ENCODE peak calls at places on chromosomes 12 and 14, in five cellular contexts. V, C, U, G and L are unnamed samples.

GRCh38 chr12:93824514-93825500 is 147.6 kb downstream of the CRADD start:
- DNase-seq in V (no peak), C (no peak), U (no peak), G (peak), L (peak)

GRCh38 chr12:124497658-124498057 is 69.8 kb downstream of the NCOR2 start:
- DNase-seq in V (no peak), C (no peak), U (peak), G (peak), L (peak)

GRCh38 chr14:24270537-24271133 is 762 bp downstream of the RABGGTA start:
- DNase-seq in V (no peak), C (no peak), U (no peak), G (no peak), L (no peak)

GRCh38 chr12:106586535-106586802 is 3.7 kb downstream of the RFX4 start:
- DNase-seq in V (no peak), C (no peak), U (no peak), G (no peak), L (no peak)

GRCh38 chr14:65169351-65169750 is 67.0 kb upstream of the MAX start:
- DNase-seq in V (peak), C (no peak), U (peak), G (peak), L (peak)

GRCh38 chr12:56267443-56268071 is 815 bp downstream of the COQ10A start:
- DNase-seq in V (no peak), C (no peak), U (no peak), G (no peak), L (no peak)

GRCh38 chr12:104063712-104064030 is 660 bp upstream of the HCFC2 start:
- DNase-seq in V (no peak), C (no peak), U (no peak), G (peak), L (peak)

GRCh38 chr14:20680843-20681347 is 3.5 kb upstream of the RNASE4 start:
- DNase-seq in V (no peak), C (peak), U (no peak), G (peak), L (no peak)

GRCh38 chr12:91778938-91779400 is 366.7 kb downstream of the BTG1 start:
- DNase-seq in V (peak), C (peak), U (peak), G (peak), L (peak)

GRCh38 chr12:113645183-113645582 is 173.5 kb upstream of the LHX5 start:
- DNase-seq in V (no peak), C (no peak), U (no peak), G (no peak), L (no peak)

GRCh38 chr12:113650476-113650875 is 178.8 kb upstream of the LHX5 start:
- DNase-seq in V (no peak), C (peak), U (no peak), G (no peak), L (no peak)

GRCh38 chr12:113649256-113649830 is 177.7 kb upstream of the LHX5 start:
- DNase-seq in V (no peak), C (no peak), U (no peak), G (no peak), L (no peak)

GRCh38 chr12:113643575-113643974 is 171.9 kb upstream of the LHX5 start:
- DNase-seq in V (no peak), C (no peak), U (no peak), G (no peak), L (no peak)

GRCh38 chr12:113647048-113647447 is 175.4 kb upstream of the LHX5 start:
- DNase-seq in V (no peak), C (no peak), U (no peak), G (no peak), L (no peak)
- TF ChIP-seq CTCF in V (no peak), C (peak), U (peak), G (no peak), L (no peak)

GRCh38 chr14:56187736-56188135 is 69.5 kb downstream of the PELI2 start:
- DNase-seq in V (no peak), C (no peak), U (no peak), G (no peak), L (no peak)
- TF ChIP-seq CTCF in V (no peak), C (no peak), U (no peak), G (no peak), L (no peak)

GRCh38 chr14:99656171-99656570 is 11.2 kb downstream of the HHIPL1 start:
- DNase-seq in V (no peak), C (no peak), U (no peak), G (no peak), L (no peak)

GRCh38 chr14:99655521-99655920 is 10.6 kb downstream of the HHIPL1 start:
- DNase-seq in V (no peak), C (no peak), U (no peak), G (peak), L (no peak)

GRCh38 chr14:99653618-99654017 is 8.7 kb downstream of the HHIPL1 start:
- DNase-seq in V (no peak), C (no peak), U (no peak), G (no peak), L (no peak)

GRCh38 chr14:99651953-99652746 is 7.2 kb downstream of the HHIPL1 start:
- DNase-seq in V (no peak), C (no peak), U (no peak), G (no peak), L (no peak)

GRCh38 chr14:99654235-99655000 is 9.5 kb downstream of the HHIPL1 start:
- DNase-seq in V (no peak), C (no peak), U (peak), G (peak), L (peak)
- TF ChIP-seq CTCF in V (no peak), C (no peak), U (peak), G (no peak), L (no peak)

DNA sequence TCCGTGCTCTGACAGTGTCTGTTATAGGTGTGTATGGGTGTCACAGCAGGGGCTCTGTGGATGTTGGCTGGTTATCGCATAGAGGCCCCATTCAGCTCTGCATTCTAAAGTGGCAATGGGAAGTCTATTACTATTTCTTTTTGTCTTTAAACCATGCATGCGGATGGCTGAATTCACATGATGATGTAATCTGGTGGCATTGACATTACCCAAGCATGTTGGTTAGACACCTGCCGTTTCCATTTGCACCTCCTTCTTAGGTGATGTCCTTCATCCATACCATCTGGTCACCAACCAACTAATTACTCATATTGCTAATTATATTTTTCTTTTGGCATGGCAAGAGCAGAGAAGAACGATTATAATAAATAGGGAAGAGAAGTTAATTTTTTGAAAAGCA is 270.8 kb upstream of the RGS6 start:
- DNase-seq in V (no peak), C (no peak), U (no peak), G (no peak), L (no peak)
- TF ChIP-seq CTCF in V (no peak), C (no peak), U (no peak), G (no peak), L (no peak)